ENCODE peak calls at places on chromosomes 4 and X, in six cellular contexts. U is neural progenitor cell, P is A673, Q is PC-3, S is GM12878, N is K562. Y is an unnamed sample.

GRCh38 chr4:8538076-8538702 is 42.0 kb upstream of the GPR78 start:
- DNase-seq in P (no peak), Q (no peak), U (no peak), S (no peak), N (no peak), Y (no peak)

GRCh38 chr4:139153411-139154133 is 23.4 kb downstream of the ELF2 start:
- DNase-seq in U (no peak), P (no peak), Q (peak; percentile 34), S (no peak), N (no peak), Y (no peak)

GRCh38 chrX:131958724-131959123 is 64.4 kb upstream of the STK26 start:
- DNase-seq in N (no peak), S (no peak), U (no peak), P (no peak), Q (no peak), Y (no peak)

GRCh38 chrX:15834051-15834450 is 20.6 kb downstream of the AP1S2 start:
- DNase-seq in N (no peak), Q (no peak), S (no peak), P (no peak), U (no peak), Y (no peak)

GRCh38 chr4:184347251-184348239 is 126.8 kb downstream of the IRF2 start:
- DNase-seq in P (peak; percentile 83), S (peak; percentile 97), N (peak; percentile 58), U (peak; percentile 89), Q (peak; percentile 68), Y (no peak)

GRCh38 chr4:169226565-169226964 is 44.2 kb downstream of the SH3RF1 start:
- DNase-seq in N (no peak), S (no peak), Q (no peak), P (no peak), U (no peak), Y (no peak)

GRCh38 chr4:169342906-169343560 is 72.3 kb upstream of the SH3RF1 start:
- DNase-seq in N (no peak), Q (peak; percentile 45), P (no peak), U (no peak), S (no peak), Y (no peak)

GRCh38 chrX:14801136-14801535 is 71.7 kb downstream of the FANCB start:
- DNase-seq in S (no peak), Q (peak; percentile 62), N (no peak), U (no peak), P (no peak), Y (no peak)

GRCh38 chr4:37685726-37686372 is 327 bp downstream of the RELL1 start:
- DNase-seq in U (peak; percentile 77), S (no peak), N (peak; percentile 53), P (peak; percentile 37), Q (peak; percentile 9), Y (no peak)

GRCh38 chrX:15579778-15580747 is 20.7 kb downstream of the ACE2 start:
- DNase-seq in U (peak; percentile 11), P (no peak), S (no peak), N (peak; percentile 66), Q (no peak), Y (no peak)

GRCh38 chr4:38100474-38101255 is 140.5 kb downstream of the PTTG2 start:
- DNase-seq in Q (no peak), N (no peak), U (no peak), S (no peak), P (no peak), Y (no peak)

GRCh38 chrX:108699368-108699767 is 37.0 kb downstream of the IRS4 start:
- DNase-seq in N (peak; percentile 5), U (peak; percentile 54), S (peak; percentile 7), Q (peak; percentile 66), P (peak; percentile 56), Y (peak; percentile 16)

GRCh38 chrX:13432776-13433605 is 113.1 kb upstream of the ATXN3L start:
- DNase-seq in P (no peak), Q (no peak), N (no peak), S (no peak), U (no peak), Y (no peak)

GRCh38 chr4:158176108-158176507 is 3.3 kb upstream of the GASK1B start:
- DNase-seq in S (no peak), U (no peak), P (no peak), N (no peak), Q (peak; percentile 78), Y (peak; percentile 56)

GRCh38 chr4:7336067-7336569 is 98.6 kb downstream of the PSAPL1 start:
- DNase-seq in Q (no peak), S (no peak), U (no peak), P (no peak), N (no peak), Y (no peak)

GRCh38 chr4:56995525-56995924 is 16.8 kb downstream of the POLR2B start:
- DNase-seq in U (no peak), N (no peak), S (no peak), P (peak; percentile 22), Q (no peak), Y (no peak)

GRCh38 chr4:41620594-41621256 is 82.8 kb downstream of the LIMCH1 start:
- DNase-seq in U (no peak), S (no peak), Q (no peak), N (no peak), P (no peak), Y (no peak)

GRCh38 chr4:41613782-41614181 is 75.8 kb downstream of the LIMCH1 start:
- DNase-seq in U (no peak), S (no peak), P (no peak), Q (no peak), N (no peak), Y (no peak)

GRCh38 chr4:41614519-41614918 is 76.6 kb downstream of the LIMCH1 start:
- DNase-seq in S (no peak), N (no peak), Q (no peak), P (no peak), U (no peak), Y (no peak)

GRCh38 chr4:41622816-41623215 is 84.9 kb downstream of the LIMCH1 start:
- DNase-seq in S (no peak), U (no peak), P (no peak), N (no peak), Q (no peak), Y (no peak)

DNA sequence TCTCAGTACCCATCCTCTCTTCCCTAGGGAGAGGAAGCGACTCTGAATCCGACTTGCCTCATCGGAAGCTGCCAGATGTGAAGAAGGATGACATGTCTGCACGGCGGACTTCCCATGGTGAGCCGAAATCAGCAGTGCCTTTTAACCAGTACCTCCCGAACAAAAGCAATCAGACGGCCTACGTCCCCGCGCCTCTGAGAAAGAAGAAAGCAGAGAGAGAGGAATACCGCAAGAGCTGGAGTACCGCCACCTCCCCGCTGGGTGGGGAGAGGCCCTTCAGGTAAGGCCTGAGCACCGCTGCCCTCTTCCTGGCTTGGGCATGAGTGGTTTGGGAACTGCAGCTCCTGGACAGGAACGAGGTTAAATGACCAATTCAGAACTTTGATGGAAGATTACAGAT is 81.2 kb downstream of the LIMCH1 start:
- DNase-seq in P (no peak), S (no peak), N (no peak), U (peak; percentile 67), Q (no peak), Y (no peak)
- TF ChIP-seq CTCF in P (no peak), S (no peak), N (no peak), U (peak; percentile 11), Q (no peak), Y (no peak)

GRCh38 chrX:153948847-153949819 is 4.7 kb upstream of the RENBP start:
- DNase-seq in U (peak; percentile 37), N (no peak), P (no peak), S (no peak), Q (no peak), Y (no peak)

GRCh38 chrX:153952373-153953026 is 8.1 kb upstream of the RENBP start:
- DNase-seq in P (no peak), S (no peak), Q (no peak), N (no peak), U (no peak), Y (no peak)

GRCh38 chrX:153953342-153953830 is 8.9 kb upstream of the RENBP start:
- DNase-seq in Q (peak; percentile 64), N (peak; percentile 56), U (peak; percentile 71), P (peak; percentile 86), S (no peak), Y (no peak)

GRCh38 chrX:153953892-153954617 is 9.6 kb upstream of the RENBP start:
- DNase-seq in Q (no peak), N (no peak), S (no peak), U (no peak), P (no peak), Y (no peak)

DNA sequence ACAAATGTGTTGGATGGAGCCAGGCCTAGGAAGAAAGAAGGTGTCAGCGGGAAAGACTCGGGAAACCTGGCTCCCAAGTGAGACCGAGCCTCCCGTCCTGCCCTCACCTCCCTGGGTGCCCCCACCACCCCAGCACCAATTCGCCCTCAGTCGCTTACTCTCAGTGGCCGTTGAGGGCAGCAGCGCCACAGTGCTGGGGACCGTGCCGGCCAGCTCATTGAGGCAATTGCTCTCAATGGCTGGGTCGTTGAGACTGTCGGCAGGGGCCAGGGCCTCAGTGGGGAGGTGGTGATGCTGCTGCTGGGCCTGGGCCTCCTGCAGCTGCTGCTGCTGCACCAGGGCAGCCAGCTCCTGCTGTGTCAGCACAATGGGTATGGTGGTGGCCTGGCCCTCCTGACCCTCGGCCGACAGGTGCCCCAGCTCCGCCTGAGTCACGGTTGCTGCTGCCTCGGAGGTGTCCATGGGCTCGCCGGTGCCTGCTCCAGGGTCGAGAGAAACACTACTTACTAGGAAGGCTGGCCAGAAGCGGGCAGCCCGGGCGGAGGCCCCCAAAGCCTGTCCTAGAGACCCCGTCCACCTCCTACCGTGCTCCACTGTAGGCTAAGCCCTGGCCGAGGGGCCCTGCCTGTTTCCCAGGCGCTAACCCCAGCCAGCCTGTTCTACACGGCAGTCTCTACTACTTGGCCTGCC is 7.4 kb upstream of the RENBP start:
- DNase-seq in P (no peak), N (no peak), Q (no peak), S (no peak), U (no peak), Y (no peak)
- TF ChIP-seq EZH2 in P (no peak), N (no peak), Q (no peak), S (no peak), U (no peak), Y (no peak)

GRCh38 chrX:7132335-7133035 is 15.0 kb upstream of the STS start:
- DNase-seq in U (peak; percentile 42), N (peak; percentile 63), S (no peak), P (peak; percentile 65), Q (peak; percentile 96), Y (peak; percentile 56)
- TF ChIP-seq CTCF in U (peak; percentile 42), N (peak; percentile 71), S (peak; percentile 60), P (peak; percentile 60), Q (peak; percentile 77), Y (peak; percentile 45)

GRCh38 chr4:173537628-173538147 is 7.7 kb upstream of the HAND2 start:
- DNase-seq in N (no peak), U (no peak), Q (no peak), P (no peak), S (no peak), Y (no peak)
- TF ChIP-seq EZH2 in N (no peak), U (peak; percentile 97), Q (no peak), P (no peak), S (no peak), Y (no peak)

GRCh38 chrX:117839544-117839943 is 277.1 kb downstream of the KLHL13 start:
- DNase-seq in S (no peak), P (no peak), Q (peak; percentile 2), N (peak; percentile 13), U (no peak), Y (no peak)
- TF ChIP-seq CTCF in S (peak; percentile 17), P (no peak), Q (peak; percentile 24), N (no peak), U (peak; percentile 15), Y (no peak)